ENCODE peak calls at places on chromosomes 7 and 10, in five cellular contexts. N is AG08395; J is Right ventricle myocardium superior; W is cardiac fibroblast; C is stimulated activated CD8-positive, alpha-beta memory T cell treated with anti-CD3 and anti-CD28 coated beads, Interleukin-15, amount 100 ng/mL, for 1 hour. M is an unnamed sample.

GRCh38 chr7:12028508-12028907 is 182.6 kb upstream of the TMEM106B start:
- DNase-seq in C (no peak), J (no peak), W (no peak), N (no peak), M (peak)

GRCh38 chr7:151272877-151273276 is 24.4 kb upstream of the SMARCD3 start:
- DNase-seq in J (peak), C (no peak), N (no peak), W (no peak), M (no peak)

GRCh38 chr7:44473295-44473694 is 17.2 kb downstream of the NUDCD3 start:
- DNase-seq in C (no peak), N (peak), J (no peak), W (peak), M (peak)

GRCh38 chr10:99507265-99507664 is 25.5 kb upstream of the NKX2-3 start:
- DNase-seq in W (no peak), C (no peak), J (no peak), N (no peak), M (no peak)

GRCh38 chr10:28087675-28088351 is 88.9 kb upstream of the ODAD2 start:
- DNase-seq in J (no peak), N (peak), W (peak), C (no peak), M (peak)

GRCh38 chr7:101590663-101591435 is 38.2 kb downstream of the MYL10 start:
- DNase-seq in J (no peak), W (no peak), N (no peak), C (no peak), M (no peak)

GRCh38 chr7:128871050-128871449 is 8.4 kb downstream of the ATP6V1F start:
- DNase-seq in J (no peak), C (no peak), N (no peak), W (no peak), M (no peak)

GRCh38 chr7:24510781-24511180 is 62.5 kb upstream of the PALS2 start:
- DNase-seq in C (no peak), N (no peak), J (no peak), W (no peak), M (no peak)

GRCh38 chr7:28961972-28962371 is 3.8 kb upstream of the TRIL start:
- DNase-seq in N (no peak), C (no peak), J (no peak), W (no peak), M (no peak)

GRCh38 chr10:125105856-125106255 is 54.5 kb downstream of the CTBP2 start:
- DNase-seq in C (no peak), N (no peak), J (no peak), W (no peak), M (no peak)

GRCh38 chr7:33421384-33421783 is 292.0 kb downstream of the BBS9 start:
- DNase-seq in J (no peak), W (peak), C (no peak), N (peak), M (peak)

M was measured in mesenchymal stem cell.